ENCODE peak calls at places on chromosomes 6 and 20, in eight cellular contexts. One of them, this sample, is unnamed.

GRCh38 chr6:109867970-109868358 is 110.1 kb upstream of the GPR6 start:
- DNase-seq in fibroblast of lung: peak; percentile 65
- DNase-seq in OCI-LY7: no peak
- DNase-seq in lower lobe of right lung: no peak
- DNase-seq in tibial artery: no peak
- DNase-seq in heart left ventricle: no peak
- DNase-seq in HAP-1: no peak
- DNase-seq in SK-N-SH: no peak
- DNase-seq in this sample: peak; percentile 32

GRCh38 chr6:168084465-168085160 is 5.6 kb upstream of the FRMD1 start:
- DNase-seq in SK-N-SH: no peak
- DNase-seq in OCI-LY7: no peak
- DNase-seq in lower lobe of right lung: no peak
- DNase-seq in tibial artery: no peak
- DNase-seq in fibroblast of lung: no peak
- DNase-seq in HAP-1: no peak
- DNase-seq in heart left ventricle: no peak
- DNase-seq in this sample: no peak

GRCh38 chr20:1566701-1567100 is 9.2 kb upstream of the SIRPD start:
- DNase-seq in HAP-1: no peak
- DNase-seq in lower lobe of right lung: no peak
- DNase-seq in tibial artery: no peak
- DNase-seq in OCI-LY7: no peak
- DNase-seq in SK-N-SH: no peak
- DNase-seq in heart left ventricle: no peak
- DNase-seq in fibroblast of lung: no peak
- DNase-seq in this sample: no peak

GRCh38 chr6:1125297-1125696 is 186.6 kb upstream of the FOXQ1 start:
- DNase-seq in heart left ventricle: no peak
- DNase-seq in HAP-1: no peak
- DNase-seq in tibial artery: no peak
- DNase-seq in lower lobe of right lung: no peak
- DNase-seq in OCI-LY7: no peak
- DNase-seq in fibroblast of lung: no peak
- DNase-seq in SK-N-SH: no peak
- DNase-seq in this sample: no peak

GRCh38 chr20:22106308-22106938 is 401.0 kb downstream of the PAX1 start:
- DNase-seq in heart left ventricle: no peak
- DNase-seq in fibroblast of lung: no peak
- DNase-seq in lower lobe of right lung: no peak
- DNase-seq in tibial artery: no peak
- DNase-seq in HAP-1: no peak
- DNase-seq in OCI-LY7: peak; percentile 18
- DNase-seq in SK-N-SH: peak; percentile 11
- DNase-seq in this sample: no peak

GRCh38 chr20:728022-728944 is 40.0 kb downstream of the SLC52A3 start:
- DNase-seq in fibroblast of lung: peak; percentile 11
- DNase-seq in SK-N-SH: peak; percentile 95
- DNase-seq in HAP-1: peak; percentile 74
- DNase-seq in lower lobe of right lung: peak; percentile 55
- DNase-seq in heart left ventricle: no peak
- DNase-seq in OCI-LY7: peak; percentile 7
- DNase-seq in tibial artery: no peak
- DNase-seq in this sample: no peak

GRCh38 chr6:137095093-137095492 is 50.3 kb upstream of the IL20RA start:
- DNase-seq in tibial artery: no peak
- DNase-seq in OCI-LY7: no peak
- DNase-seq in SK-N-SH: no peak
- DNase-seq in heart left ventricle: no peak
- DNase-seq in fibroblast of lung: no peak
- DNase-seq in HAP-1: no peak
- DNase-seq in lower lobe of right lung: no peak
- DNase-seq in this sample: no peak

GRCh38 chr6:30615219-30615957 is 1.7 kb downstream of the PPP1R10 start:
- DNase-seq in lower lobe of right lung: no peak
- DNase-seq in tibial artery: peak; percentile 37
- DNase-seq in OCI-LY7: peak; percentile 80
- DNase-seq in HAP-1: peak; percentile 94
- DNase-seq in heart left ventricle: no peak
- DNase-seq in SK-N-SH: no peak
- DNase-seq in fibroblast of lung: peak; percentile 94
- DNase-seq in this sample: no peak

GRCh38 chr20:20668639-20669038 is 43.8 kb downstream of the RALGAPA2 start:
- DNase-seq in lower lobe of right lung: no peak
- DNase-seq in heart left ventricle: no peak
- DNase-seq in tibial artery: no peak
- DNase-seq in OCI-LY7: peak; percentile 69
- DNase-seq in SK-N-SH: no peak
- DNase-seq in HAP-1: no peak
- DNase-seq in fibroblast of lung: no peak
- DNase-seq in this sample: no peak

GRCh38 chr6:9502991-9503761 is 911.7 kb downstream of the TFAP2A start:
- DNase-seq in fibroblast of lung: no peak
- DNase-seq in HAP-1: no peak
- DNase-seq in lower lobe of right lung: no peak
- DNase-seq in OCI-LY7: no peak
- DNase-seq in SK-N-SH: no peak
- DNase-seq in tibial artery: no peak
- DNase-seq in heart left ventricle: no peak
- DNase-seq in this sample: no peak

GRCh38 chr6:4727671-4728435 is 48.4 kb upstream of the CDYL start:
- DNase-seq in SK-N-SH: no peak
- DNase-seq in fibroblast of lung: no peak
- DNase-seq in HAP-1: no peak
- DNase-seq in heart left ventricle: no peak
- DNase-seq in OCI-LY7: peak; percentile 33
- DNase-seq in tibial artery: no peak
- DNase-seq in lower lobe of right lung: no peak
- DNase-seq in this sample: no peak

GRCh38 chr20:25356294-25356933 is 34.2 kb downstream of the ABHD12 start:
- DNase-seq in SK-N-SH: peak; percentile 23
- DNase-seq in HAP-1: no peak
- DNase-seq in tibial artery: no peak
- DNase-seq in fibroblast of lung: no peak
- DNase-seq in OCI-LY7: no peak
- DNase-seq in lower lobe of right lung: no peak
- DNase-seq in heart left ventricle: no peak
- DNase-seq in this sample: no peak

GRCh38 chr6:108592371-108593337 is 31.9 kb downstream of the FOXO3 start:
- DNase-seq in HAP-1: no peak
- DNase-seq in lower lobe of right lung: no peak
- DNase-seq in heart left ventricle: no peak
- DNase-seq in tibial artery: peak; percentile 68
- DNase-seq in SK-N-SH: no peak
- DNase-seq in OCI-LY7: peak; percentile 93
- DNase-seq in fibroblast of lung: peak; percentile 78
- DNase-seq in this sample: peak; percentile 86

GRCh38 chr6:34566830-34567546 is 10.9 kb upstream of the SPDEF start:
- DNase-seq in fibroblast of lung: no peak
- DNase-seq in OCI-LY7: no peak
- DNase-seq in tibial artery: no peak
- DNase-seq in SK-N-SH: no peak
- DNase-seq in HAP-1: no peak
- DNase-seq in lower lobe of right lung: no peak
- DNase-seq in heart left ventricle: no peak
- DNase-seq in this sample: no peak
- H3K4me3 ChIP-seq in fibroblast of lung: no peak overlapping the region
- H3K4me3 ChIP-seq in OCI-LY7: no peak overlapping the region
- H3K4me3 ChIP-seq in tibial artery: no peak overlapping the region
- H3K4me3 ChIP-seq in SK-N-SH: no peak overlapping the region
- H3K4me3 ChIP-seq in HAP-1: no peak overlapping the region
- H3K4me3 ChIP-seq in lower lobe of right lung: no peak overlapping the region
- H3K4me3 ChIP-seq in heart left ventricle: no peak overlapping the region
- H3K4me3 ChIP-seq in this sample: no peak overlapping the region

GRCh38 chr6:35216832-35217811 is 3.4 kb downstream of the SCUBE3 start:
- DNase-seq in HAP-1: peak; percentile 57
- DNase-seq in heart left ventricle: no peak
- DNase-seq in OCI-LY7: no peak
- DNase-seq in tibial artery: no peak
- DNase-seq in SK-N-SH: no peak
- DNase-seq in fibroblast of lung: no peak
- DNase-seq in lower lobe of right lung: no peak
- DNase-seq in this sample: no peak
- H3K4me3 ChIP-seq in HAP-1: no peak overlapping the region
- H3K4me3 ChIP-seq in heart left ventricle: no peak overlapping the region
- H3K4me3 ChIP-seq in OCI-LY7: no peak overlapping the region
- H3K4me3 ChIP-seq in tibial artery: peak overlapping the region; percentile 90
- H3K4me3 ChIP-seq in SK-N-SH: no peak overlapping the region
- H3K4me3 ChIP-seq in fibroblast of lung: no peak overlapping the region
- H3K4me3 ChIP-seq in lower lobe of right lung: no peak overlapping the region
- H3K4me3 ChIP-seq in this sample: no peak overlapping the region

GRCh38 chr6:149855040-149855654 is 9.0 kb downstream of the LRP11 start:
- DNase-seq in fibroblast of lung: peak; percentile 85
- DNase-seq in lower lobe of right lung: no peak
- DNase-seq in HAP-1: no peak
- DNase-seq in tibial artery: no peak
- DNase-seq in heart left ventricle: no peak
- DNase-seq in OCI-LY7: no peak
- DNase-seq in SK-N-SH: no peak
- DNase-seq in this sample: no peak
- H3K4me3 ChIP-seq in fibroblast of lung: peak overlapping the region; percentile 14
- H3K4me3 ChIP-seq in lower lobe of right lung: no peak overlapping the region
- H3K4me3 ChIP-seq in HAP-1: no peak overlapping the region
- H3K4me3 ChIP-seq in tibial artery: no peak overlapping the region
- H3K4me3 ChIP-seq in heart left ventricle: no peak overlapping the region
- H3K4me3 ChIP-seq in OCI-LY7: no peak overlapping the region
- H3K4me3 ChIP-seq in SK-N-SH: peak overlapping the region; percentile 25
- H3K4me3 ChIP-seq in this sample: no peak overlapping the region

DNA sequence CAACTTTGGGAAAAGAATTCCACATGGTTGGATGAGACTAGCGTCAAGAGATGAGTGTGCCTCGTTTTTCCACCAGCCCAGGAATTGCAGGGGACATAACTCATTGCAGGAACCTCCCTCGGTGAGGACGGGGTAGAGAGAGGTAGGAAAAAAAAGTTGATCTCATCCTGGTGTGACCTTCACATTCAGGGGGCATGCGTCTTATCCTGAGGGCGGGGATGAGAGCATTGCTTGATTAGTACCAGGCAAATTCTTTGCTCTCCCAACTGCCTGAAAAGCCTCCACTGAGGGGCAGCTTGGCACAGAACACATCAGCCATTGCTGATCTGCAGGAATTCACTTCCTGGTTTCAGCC is 11.8 kb downstream of the TLDC2 start:
- DNase-seq in lower lobe of right lung: peak; percentile 22
- DNase-seq in fibroblast of lung: no peak
- DNase-seq in heart left ventricle: no peak
- DNase-seq in SK-N-SH: no peak
- DNase-seq in OCI-LY7: no peak
- DNase-seq in tibial artery: no peak
- DNase-seq in HAP-1: no peak
- DNase-seq in this sample: no peak
- H3K4me3 ChIP-seq in lower lobe of right lung: no peak overlapping the region
- H3K4me3 ChIP-seq in fibroblast of lung: no peak overlapping the region
- H3K4me3 ChIP-seq in heart left ventricle: no peak overlapping the region
- H3K4me3 ChIP-seq in SK-N-SH: no peak overlapping the region
- H3K4me3 ChIP-seq in OCI-LY7: no peak overlapping the region
- H3K4me3 ChIP-seq in tibial artery: no peak overlapping the region
- H3K4me3 ChIP-seq in HAP-1: no peak overlapping the region
- H3K4me3 ChIP-seq in this sample: no peak overlapping the region

GRCh38 chr20:23123886-23124285 is 37.8 kb upstream of the CD93 start:
- DNase-seq in OCI-LY7: no peak
- DNase-seq in heart left ventricle: no peak
- DNase-seq in fibroblast of lung: no peak
- DNase-seq in lower lobe of right lung: no peak
- DNase-seq in tibial artery: no peak
- DNase-seq in SK-N-SH: no peak
- DNase-seq in HAP-1: no peak
- DNase-seq in this sample: no peak
- H3K4me3 ChIP-seq in OCI-LY7: no peak overlapping the region
- H3K4me3 ChIP-seq in heart left ventricle: no peak overlapping the region
- H3K4me3 ChIP-seq in fibroblast of lung: no peak overlapping the region
- H3K4me3 ChIP-seq in lower lobe of right lung: no peak overlapping the region
- H3K4me3 ChIP-seq in tibial artery: no peak overlapping the region
- H3K4me3 ChIP-seq in SK-N-SH: no peak overlapping the region
- H3K4me3 ChIP-seq in HAP-1: no peak overlapping the region
- H3K4me3 ChIP-seq in this sample: no peak overlapping the region

DNA sequence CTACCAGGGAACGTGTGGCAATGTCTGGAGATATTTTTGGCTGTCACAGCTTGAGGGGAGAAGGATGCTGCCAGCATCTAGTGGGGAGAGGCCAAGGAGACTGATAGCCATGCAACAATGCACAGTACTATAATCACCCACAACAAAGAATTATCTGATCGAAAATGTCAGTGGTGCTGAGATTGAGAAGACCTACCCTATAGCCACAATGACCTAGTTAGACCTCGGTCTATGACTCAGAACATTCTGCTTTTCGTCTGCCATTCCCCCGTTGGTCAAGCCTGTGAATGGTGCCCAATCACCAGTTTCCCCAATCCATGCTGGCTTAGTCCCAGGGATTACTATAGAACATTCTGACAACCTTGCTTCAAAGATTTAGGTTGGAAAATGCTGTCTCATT is 93.5 kb downstream of the TMEM200A start:
- DNase-seq in OCI-LY7: no peak
- DNase-seq in HAP-1: no peak
- DNase-seq in fibroblast of lung: no peak
- DNase-seq in heart left ventricle: no peak
- DNase-seq in tibial artery: no peak
- DNase-seq in lower lobe of right lung: no peak
- DNase-seq in SK-N-SH: no peak
- DNase-seq in this sample: no peak
- H3K4me3 ChIP-seq in OCI-LY7: no peak overlapping the region
- H3K4me3 ChIP-seq in HAP-1: no peak overlapping the region
- H3K4me3 ChIP-seq in fibroblast of lung: no peak overlapping the region
- H3K4me3 ChIP-seq in heart left ventricle: no peak overlapping the region
- H3K4me3 ChIP-seq in tibial artery: no peak overlapping the region
- H3K4me3 ChIP-seq in lower lobe of right lung: no peak overlapping the region
- H3K4me3 ChIP-seq in SK-N-SH: no peak overlapping the region
- H3K4me3 ChIP-seq in this sample: no peak overlapping the region

GRCh38 chr6:163030980-163031379 is 303.2 kb downstream of the PACRG start:
- DNase-seq in lower lobe of right lung: no peak
- DNase-seq in SK-N-SH: no peak
- DNase-seq in tibial artery: no peak
- DNase-seq in fibroblast of lung: no peak
- DNase-seq in HAP-1: no peak
- DNase-seq in OCI-LY7: no peak
- DNase-seq in heart left ventricle: no peak
- DNase-seq in this sample: no peak
- H3K4me3 ChIP-seq in lower lobe of right lung: no peak overlapping the region
- H3K4me3 ChIP-seq in SK-N-SH: no peak overlapping the region
- H3K4me3 ChIP-seq in tibial artery: no peak overlapping the region
- H3K4me3 ChIP-seq in fibroblast of lung: no peak overlapping the region
- H3K4me3 ChIP-seq in HAP-1: no peak overlapping the region
- H3K4me3 ChIP-seq in OCI-LY7: no peak overlapping the region
- H3K4me3 ChIP-seq in heart left ventricle: no peak overlapping the region
- H3K4me3 ChIP-seq in this sample: no peak overlapping the region